ENCODE peak calls at places on chromosomes 13 and 19, in six cellular contexts. U is fibroblast of lung, D is kidney tubule cell, N is H9, L is HT-29, X is NCI-H1092. P is an unnamed sample.

GRCh38 chr19:11064831-11065303 is 24.4 kb upstream of the LDLR start:
- DNase-seq in U (peak; percentile 27), X (no peak), D (peak; percentile 38), L (no peak), N (no peak), P (peak; percentile 38)

GRCh38 chr13:25118371-25118770 is 22.4 kb downstream of the PABPC3 start:
- DNase-seq in X (no peak), L (no peak), N (no peak), D (peak; percentile 76), U (no peak), P (peak; percentile 38)

GRCh38 chr19:35077411-35078223 is 36.1 kb downstream of the HPN start:
- DNase-seq in N (no peak), X (no peak), L (no peak), U (no peak), D (no peak), P (no peak)

GRCh38 chr19:51798958-51799310 is 4.0 kb downstream of the FPR3 start:
- DNase-seq in D (no peak), U (no peak), L (no peak), N (no peak), X (no peak), P (no peak)

GRCh38 chr13:103883698-103884097 is 817.5 kb upstream of the SLC10A2 start:
- DNase-seq in N (no peak), D (no peak), U (peak; percentile 60), X (no peak), L (no peak), P (no peak)

GRCh38 chr19:14686411-14686810 is 3.4 kb upstream of the ZNF333 start:
- DNase-seq in X (peak; percentile 10), D (peak; percentile 24), L (peak; percentile 23), N (no peak), U (peak; percentile 38), P (peak; percentile 33)

GRCh38 chr13:89988206-89988605 is 1359.3 kb upstream of the MIR17HG start:
- DNase-seq in L (no peak), D (no peak), X (no peak), U (no peak), N (no peak), P (no peak)

GRCh38 chr19:40348961-40349507 is 539 bp downstream of the PLD3 start:
- DNase-seq in U (peak; percentile 65), L (peak; percentile 46), N (no peak), X (peak; percentile 3), D (peak; percentile 51), P (peak; percentile 59)

GRCh38 chr19:15154002-15154612 is 46.7 kb downstream of the NOTCH3 start:
- DNase-seq in L (peak; percentile 50), D (peak; percentile 48), U (peak; percentile 52), X (no peak), N (peak; percentile 79), P (peak; percentile 33)

GRCh38 chr13:26198116-26198515 is 24.0 kb downstream of the RNF6 start:
- DNase-seq in N (no peak), U (no peak), D (no peak), X (no peak), L (no peak), P (no peak)

GRCh38 chr13:21234537-21234936 is 58.1 kb downstream of the MRPL57 start:
- DNase-seq in D (peak; percentile 66), L (peak; percentile 45), U (no peak), N (no peak), X (no peak), P (no peak)

GRCh38 chr13:96673825-96674224 is 320.5 kb downstream of the OXGR1 start:
- DNase-seq in D (no peak), X (no peak), N (no peak), U (no peak), L (no peak), P (no peak)

GRCh38 chr13:46354143-46355087 is 32.6 kb downstream of the RUBCNL start:
- DNase-seq in X (no peak), D (peak; percentile 97), L (peak; percentile 40), N (no peak), U (peak; percentile 91), P (peak; percentile 98)